ENCODE peak calls at places on chromosomes 2 and 18, in four cellular contexts. G is left ventricle myocardium inferior, F is heart left ventricle, N is GM06990. M is an unnamed sample.
A peak's percentile ranks its signal among the peaks of the same experiment; 100 is the strongest.

GRCh38 chr2:166831930-166832329 is 56.4 kb upstream of the XIRP2 start:
- DNase-seq in G (no peak), F (no peak), N (no peak), M (no peak)

GRCh38 chr2:74915743-74916142 is 42.7 kb upstream of the POLE4 start:
- DNase-seq in G (no peak), F (no peak), N (no peak), M (peak; percentile 87)

GRCh38 chr2:86039963-86040655 is 65.6 kb downstream of the POLR1A start:
- DNase-seq in G (no peak), F (no peak), N (no peak), M (no peak)

GRCh38 chr2:16438571-16439294 is 226.9 kb downstream of the CYRIA start:
- DNase-seq in G (no peak), F (no peak), N (no peak), M (no peak)

GRCh38 chr18:49094136-49094535 is 143.4 kb upstream of the SMAD7 start:
- DNase-seq in G (no peak), F (no peak), N (no peak), M (peak; percentile 82)

GRCh38 chr2:232890896-232891601 is 21.0 kb downstream of the SNORC start:
- DNase-seq in G (peak; percentile 12), F (no peak), N (no peak), M (peak; percentile 90)

GRCh38 chr2:222944552-222944951 is 83.7 kb downstream of the ACSL3 start:
- DNase-seq in G (no peak), F (no peak), N (no peak), M (no peak)

GRCh38 chr2:97913846-97914245 is 81.9 kb downstream of the TMEM131 start:
- DNase-seq in G (no peak), F (no peak), N (no peak), M (no peak)

GRCh38 chr18:36331541-36331971 is 34.0 kb downstream of the FHOD3 start:
- DNase-seq in G (no peak), F (no peak), N (no peak), M (no peak)

GRCh38 chr18:47795448-47795843 is 135.0 kb downstream of the SMAD2 start:
- DNase-seq in G (no peak), F (no peak), N (no peak), M (no peak)

GRCh38 chr2:241157841-241158545 is 7.7 kb downstream of the PPP1R7 start:
- DNase-seq in G (no peak), F (no peak), N (no peak), M (no peak)

GRCh38 chr18:76678248-76678647 is 144.1 kb upstream of the ZNF236 start:
- DNase-seq in G (no peak), F (no peak), N (no peak), M (no peak)

GRCh38 chr18:46771141-46771540 is 14.3 kb upstream of the ST8SIA5 start:
- DNase-seq in G (no peak), F (no peak), N (no peak), M (no peak)

GRCh38 chr2:9497017-9497416 is 22.7 kb downstream of the IAH1 start:
- DNase-seq in G (no peak), F (no peak), N (no peak), M (no peak)

GRCh38 chr2:9492927-9493326 is 18.6 kb downstream of the IAH1 start:
- DNase-seq in G (no peak), F (no peak), N (no peak), M (no peak)

GRCh38 chr2:9494096-9494495 is 19.7 kb downstream of the IAH1 start:
- DNase-seq in G (no peak), F (no peak), N (no peak), M (no peak)

GRCh38 chr2:9490789-9491188 is 16.4 kb downstream of the IAH1 start:
- DNase-seq in G (no peak), F (no peak), N (no peak), M (no peak)

DNA sequence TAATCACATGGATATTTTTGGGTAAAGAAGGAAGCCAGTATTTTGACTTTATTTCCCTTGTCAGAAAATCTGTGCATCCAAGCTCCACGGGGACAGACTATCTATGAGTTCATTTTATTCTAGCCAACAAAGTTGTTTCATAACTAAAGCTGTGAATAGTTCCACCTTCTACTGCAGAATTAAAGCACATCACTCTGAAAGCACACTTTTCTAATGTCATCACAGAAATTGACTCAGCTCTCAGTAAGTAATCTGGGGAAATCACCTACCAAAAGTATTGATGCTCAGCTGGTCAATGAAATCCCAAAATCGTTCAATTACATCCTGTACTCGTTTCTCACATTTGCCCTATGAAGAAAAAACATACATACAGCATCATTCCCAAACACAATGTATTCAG is 19.1 kb downstream of the IAH1 start:
- DNase-seq in G (no peak), F (no peak), N (no peak), M (no peak)
- H3K27me3 ChIP-seq in G (no peaks in the 10 kb centered on the region), F (no peaks in the 10 kb centered on the region), N (no peaks in the 10 kb centered on the region), M (no peaks in the 10 kb centered on the region)

GRCh38 chr2:134704173-134704572 is 14.6 kb downstream of the TMEM163 start:
- DNase-seq in G (no peak), F (no peak), N (no peak), M (no peak)
- TF ChIP-seq CTCF in G (no peak), F (no peak), N (no peak), M (no peak)

GRCh38 chr2:218065239-218066006 is 3.6 kb upstream of the RUFY4 start:
- DNase-seq in G (no peak), F (no peak), N (no peak), M (no peak)

GRCh38 chr2:218063541-218064295 is 5.3 kb upstream of the RUFY4 start:
- DNase-seq in G (no peak), F (no peak), N (peak; percentile 48), M (no peak)

GRCh38 chr2:218069606-218070300 is 700 bp downstream of the RUFY4 start:
- DNase-seq in G (no peak), F (no peak), N (no peak), M (no peak)

GRCh38 chr2:218067523-218067922 is 1.5 kb upstream of the RUFY4 start:
- DNase-seq in G (no peak), F (no peak), N (no peak), M (no peak)

GRCh38 chr2:218066946-218067515 is 2.0 kb upstream of the RUFY4 start:
- DNase-seq in G (no peak), F (no peak), N (no peak), M (no peak)
- H3K27me3 ChIP-seq in G (peaks cover 54% of the 10 kb centered on the region), F (no peaks in the 10 kb centered on the region), N (no peaks in the 10 kb centered on the region), M (peaks cover 42% of the 10 kb centered on the region)

GRCh38 chr18:9722691-9723090 is 14.6 kb downstream of the RAB31 start:
- DNase-seq in G (no peak), F (no peak), N (no peak), M (no peak)
- TF ChIP-seq CTCF in G (peak; percentile 21), F (no peak), N (no peak), M (no peak)

M was measured in osteoblast.